ENCODE peak calls at places on chromosome 13, in four cellular contexts. Q, T, U and R are unnamed samples.

GRCh38 chr13:99722931-99723330 is 221.7 kb downstream of the TM9SF2 start:
- DNase-seq in Q (no peak), U (no peak), T (no peak), R (no peak)

GRCh38 chr13:50993371-50993770 is 83.8 kb downstream of the RNASEH2B start:
- DNase-seq in U (no peak), Q (no peak), T (no peak), R (no peak)

GRCh38 chr13:102798653-102799543 is at the start of the genes BIVM and POGLUT2:
- DNase-seq in U (peak; percentile 93), T (peak; percentile 92), Q (peak; percentile 91), R (peak; percentile 92)

GRCh38 chr13:40648841-40649240 is 17.6 kb downstream of the FOXO1 start:
- DNase-seq in Q (no peak), T (no peak), U (peak; percentile 36), R (no peak)

GRCh38 chr13:112998506-112999280 is 29.7 kb downstream of the MCF2L start:
- DNase-seq in U (no peak), T (no peak), Q (no peak), R (no peak)

GRCh38 chr13:25180795-25181537 is 8.9 kb upstream of the AMER2 start:
- DNase-seq in U (no peak), Q (no peak), T (no peak), R (no peak)

GRCh38 chr13:21539687-21540086 is 64.3 kb downstream of the MICU2 start:
- DNase-seq in T (no peak), U (no peak), Q (no peak), R (no peak)

GRCh38 chr13:112205990-112206389 is 139.0 kb downstream of the SOX1 start:
- DNase-seq in T (no peak), Q (no peak), U (peak; percentile 23), R (no peak)

GRCh38 chr13:97967948-97968347 is 14.5 kb downstream of the IPO5 start:
- DNase-seq in U (no peak), T (peak; percentile 9), Q (no peak), R (no peak)

GRCh38 chr13:75670496-75670895 is 34.4 kb downstream of the LMO7 start:
- DNase-seq in Q (peak; percentile 77), U (no peak), T (no peak), R (no peak)

GRCh38 chr13:32811297-32811800 is 204.9 kb upstream of the KL start:
- DNase-seq in U (no peak), Q (no peak), T (no peak), R (no peak)

GRCh38 chr13:113088691-113089020 is 16.9 kb upstream of the F7 start:
- DNase-seq in T (no peak), Q (no peak), U (no peak), R (no peak)